ENCODE peak calls at places on chromosome 5, in seven cellular contexts. One of them, this sample, is unnamed.
A peak's percentile ranks its signal among the peaks of the same experiment; 100 is the strongest.

GRCh38 chr5:102855684-102856373 is 100.7 kb downstream of the PAM start:
- DNase-seq in activated T-cell treated with anti-CD3 and anti-CD28 coated beads for 24 hours: no peak
- DNase-seq in RPMI7951: no peak
- DNase-seq in PC-9: no peak
- DNase-seq in fibroblast of mammary gland: peak; percentile 53
- DNase-seq in body of pancreas: no peak
- DNase-seq in iPS-NIHi11: no peak
- DNase-seq in this sample: no peak

GRCh38 chr5:35263266-35263665 is 33.0 kb upstream of the PRLR start:
- DNase-seq in body of pancreas: no peak
- DNase-seq in PC-9: no peak
- DNase-seq in fibroblast of mammary gland: no peak
- DNase-seq in RPMI7951: no peak
- DNase-seq in activated T-cell treated with anti-CD3 and anti-CD28 coated beads for 24 hours: no peak
- DNase-seq in iPS-NIHi11: no peak
- DNase-seq in this sample: no peak

GRCh38 chr5:56507348-56507930 is 274.3 kb upstream of the ANKRD55 start:
- DNase-seq in body of pancreas: peak; percentile 23
- DNase-seq in activated T-cell treated with anti-CD3 and anti-CD28 coated beads for 24 hours: no peak
- DNase-seq in PC-9: no peak
- DNase-seq in fibroblast of mammary gland: no peak
- DNase-seq in iPS-NIHi11: no peak
- DNase-seq in RPMI7951: no peak
- DNase-seq in this sample: no peak

GRCh38 chr5:107968998-107969397 is 298.3 kb upstream of the EFNA5 start:
- DNase-seq in iPS-NIHi11: no peak
- DNase-seq in RPMI7951: no peak
- DNase-seq in fibroblast of mammary gland: peak; percentile 74
- DNase-seq in PC-9: no peak
- DNase-seq in activated T-cell treated with anti-CD3 and anti-CD28 coated beads for 24 hours: no peak
- DNase-seq in body of pancreas: no peak
- DNase-seq in this sample: peak; percentile 46

GRCh38 chr5:126965061-126965475 is 65.3 kb downstream of the MARCHF3 start:
- DNase-seq in iPS-NIHi11: no peak
- DNase-seq in fibroblast of mammary gland: peak; percentile 98
- DNase-seq in PC-9: no peak
- DNase-seq in activated T-cell treated with anti-CD3 and anti-CD28 coated beads for 24 hours: no peak
- DNase-seq in RPMI7951: peak; percentile 62
- DNase-seq in body of pancreas: no peak
- DNase-seq in this sample: peak; percentile 28

GRCh38 chr5:42513246-42513645 is 90.0 kb downstream of the GHR start:
- DNase-seq in RPMI7951: no peak
- DNase-seq in fibroblast of mammary gland: no peak
- DNase-seq in PC-9: no peak
- DNase-seq in activated T-cell treated with anti-CD3 and anti-CD28 coated beads for 24 hours: no peak
- DNase-seq in body of pancreas: no peak
- DNase-seq in iPS-NIHi11: no peak
- DNase-seq in this sample: no peak

GRCh38 chr5:172417983-172418630 is 36.2 kb downstream of the SH3PXD2B start:
- DNase-seq in body of pancreas: peak; percentile 94
- DNase-seq in RPMI7951: peak; percentile 95
- DNase-seq in fibroblast of mammary gland: peak; percentile 99
- DNase-seq in iPS-NIHi11: no peak
- DNase-seq in activated T-cell treated with anti-CD3 and anti-CD28 coated beads for 24 hours: no peak
- DNase-seq in PC-9: no peak
- DNase-seq in this sample: peak; percentile 60

GRCh38 chr5:74326571-74327338 is 313.8 kb downstream of the ENC1 start:
- DNase-seq in iPS-NIHi11: peak; percentile 26
- DNase-seq in activated T-cell treated with anti-CD3 and anti-CD28 coated beads for 24 hours: peak; percentile 50
- DNase-seq in RPMI7951: peak; percentile 99
- DNase-seq in body of pancreas: no peak
- DNase-seq in PC-9: peak; percentile 82
- DNase-seq in fibroblast of mammary gland: peak; percentile 89
- DNase-seq in this sample: peak; percentile 98

GRCh38 chr5:143014017-143014651 is 244.0 kb downstream of the ARHGAP26 start:
- DNase-seq in activated T-cell treated with anti-CD3 and anti-CD28 coated beads for 24 hours: no peak
- DNase-seq in PC-9: no peak
- DNase-seq in body of pancreas: no peak
- DNase-seq in fibroblast of mammary gland: peak; percentile 40
- DNase-seq in iPS-NIHi11: peak; percentile 70
- DNase-seq in RPMI7951: no peak
- DNase-seq in this sample: peak; percentile 27

GRCh38 chr5:110734101-110734500 is 4.7 kb upstream of the SLC25A46 start:
- DNase-seq in PC-9: no peak
- DNase-seq in body of pancreas: no peak
- DNase-seq in activated T-cell treated with anti-CD3 and anti-CD28 coated beads for 24 hours: no peak
- DNase-seq in iPS-NIHi11: no peak
- DNase-seq in RPMI7951: no peak
- DNase-seq in fibroblast of mammary gland: no peak
- DNase-seq in this sample: no peak

GRCh38 chr5:61318374-61318773 is 13.7 kb upstream of the ZSWIM6 start:
- DNase-seq in iPS-NIHi11: no peak
- DNase-seq in RPMI7951: no peak
- DNase-seq in fibroblast of mammary gland: no peak
- DNase-seq in body of pancreas: no peak
- DNase-seq in PC-9: no peak
- DNase-seq in activated T-cell treated with anti-CD3 and anti-CD28 coated beads for 24 hours: no peak
- DNase-seq in this sample: no peak

GRCh38 chr5:67003373-67003905 is 193.2 kb downstream of the CD180 start:
- DNase-seq in RPMI7951: no peak
- DNase-seq in body of pancreas: no peak
- DNase-seq in activated T-cell treated with anti-CD3 and anti-CD28 coated beads for 24 hours: no peak
- DNase-seq in iPS-NIHi11: no peak
- DNase-seq in fibroblast of mammary gland: no peak
- DNase-seq in PC-9: no peak
- DNase-seq in this sample: no peak

GRCh38 chr5:34490501-34491250 is 165.5 kb upstream of the RAI14 start:
- DNase-seq in fibroblast of mammary gland: no peak
- DNase-seq in activated T-cell treated with anti-CD3 and anti-CD28 coated beads for 24 hours: no peak
- DNase-seq in iPS-NIHi11: peak; percentile 82
- DNase-seq in PC-9: no peak
- DNase-seq in RPMI7951: no peak
- DNase-seq in body of pancreas: no peak
- DNase-seq in this sample: no peak

GRCh38 chr5:172175263-172175719 is 12.7 kb downstream of the STK10 start:
- DNase-seq in iPS-NIHi11: no peak
- DNase-seq in fibroblast of mammary gland: no peak
- DNase-seq in body of pancreas: no peak
- DNase-seq in PC-9: no peak
- DNase-seq in RPMI7951: peak; percentile 68
- DNase-seq in activated T-cell treated with anti-CD3 and anti-CD28 coated beads for 24 hours: peak; percentile 89
- DNase-seq in this sample: peak; percentile 76

GRCh38 chr5:151123897-151124751 is 33.5 kb downstream of the ANXA6 start:
- DNase-seq in fibroblast of mammary gland: peak; percentile 46
- DNase-seq in RPMI7951: peak; percentile 42
- DNase-seq in activated T-cell treated with anti-CD3 and anti-CD28 coated beads for 24 hours: no peak
- DNase-seq in iPS-NIHi11: no peak
- DNase-seq in body of pancreas: peak; percentile 92
- DNase-seq in PC-9: peak; percentile 64
- DNase-seq in this sample: peak; percentile 71

GRCh38 chr5:158590936-158591863 is 508.5 kb downstream of the EBF1 start:
- DNase-seq in iPS-NIHi11: peak; percentile 40
- DNase-seq in activated T-cell treated with anti-CD3 and anti-CD28 coated beads for 24 hours: no peak
- DNase-seq in PC-9: no peak
- DNase-seq in body of pancreas: peak; percentile 15
- DNase-seq in fibroblast of mammary gland: peak; percentile 58
- DNase-seq in RPMI7951: peak; percentile 9
- DNase-seq in this sample: peak; percentile 35

GRCh38 chr5:127840809-127841208 is 137.6 kb downstream of the CCDC192 start:
- DNase-seq in PC-9: no peak
- DNase-seq in RPMI7951: no peak
- DNase-seq in iPS-NIHi11: no peak
- DNase-seq in fibroblast of mammary gland: peak; percentile 26
- DNase-seq in activated T-cell treated with anti-CD3 and anti-CD28 coated beads for 24 hours: no peak
- DNase-seq in body of pancreas: no peak
- DNase-seq in this sample: no peak

GRCh38 chr5:95610546-95610945 is 9.3 kb upstream of the GPR150 start:
- DNase-seq in fibroblast of mammary gland: no peak
- DNase-seq in body of pancreas: no peak
- DNase-seq in PC-9: no peak
- DNase-seq in activated T-cell treated with anti-CD3 and anti-CD28 coated beads for 24 hours: no peak
- DNase-seq in iPS-NIHi11: no peak
- DNase-seq in RPMI7951: no peak
- DNase-seq in this sample: no peak

GRCh38 chr5:52778784-52779183 is 8.9 kb upstream of the ITGA1 start:
- DNase-seq in RPMI7951: no peak
- DNase-seq in activated T-cell treated with anti-CD3 and anti-CD28 coated beads for 24 hours: no peak
- DNase-seq in iPS-NIHi11: no peak
- DNase-seq in body of pancreas: no peak
- DNase-seq in PC-9: no peak
- DNase-seq in fibroblast of mammary gland: no peak
- DNase-seq in this sample: no peak

GRCh38 chr5:10366310-10367297 is 13.1 kb downstream of the MARCHF6 start:
- DNase-seq in fibroblast of mammary gland: peak; percentile 48
- DNase-seq in iPS-NIHi11: no peak
- DNase-seq in PC-9: peak; percentile 72
- DNase-seq in RPMI7951: no peak
- DNase-seq in activated T-cell treated with anti-CD3 and anti-CD28 coated beads for 24 hours: no peak
- DNase-seq in body of pancreas: peak; percentile 80
- DNase-seq in this sample: peak; percentile 67

GRCh38 chr5:162096448-162096847 is 28.9 kb downstream of the GABRG2 start:
- DNase-seq in activated T-cell treated with anti-CD3 and anti-CD28 coated beads for 24 hours: no peak
- DNase-seq in body of pancreas: no peak
- DNase-seq in RPMI7951: no peak
- DNase-seq in PC-9: no peak
- DNase-seq in iPS-NIHi11: no peak
- DNase-seq in fibroblast of mammary gland: no peak
- DNase-seq in this sample: peak; percentile 13

GRCh38 chr5:669111-669841 is 23.9 kb downstream of the TPPP start:
- DNase-seq in fibroblast of mammary gland: no peak
- DNase-seq in body of pancreas: no peak
- DNase-seq in activated T-cell treated with anti-CD3 and anti-CD28 coated beads for 24 hours: no peak
- DNase-seq in PC-9: peak; percentile 50
- DNase-seq in iPS-NIHi11: peak; percentile 81
- DNase-seq in RPMI7951: peak; percentile 41
- DNase-seq in this sample: no peak

GRCh38 chr5:171268700-171269413 is 40.2 kb upstream of the TLX3 start:
- DNase-seq in activated T-cell treated with anti-CD3 and anti-CD28 coated beads for 24 hours: no peak
- DNase-seq in fibroblast of mammary gland: no peak
- DNase-seq in iPS-NIHi11: no peak
- DNase-seq in body of pancreas: no peak
- DNase-seq in RPMI7951: no peak
- DNase-seq in PC-9: no peak
- DNase-seq in this sample: no peak

GRCh38 chr5:124744170-124744911 is 2.1 kb downstream of the ZNF608 start:
- DNase-seq in PC-9: no peak
- DNase-seq in activated T-cell treated with anti-CD3 and anti-CD28 coated beads for 24 hours: no peak
- DNase-seq in fibroblast of mammary gland: peak; percentile 31
- DNase-seq in body of pancreas: peak; percentile 75
- DNase-seq in iPS-NIHi11: no peak
- DNase-seq in RPMI7951: peak; percentile 60
- DNase-seq in this sample: no peak

GRCh38 chr5:148791696-148792095 is 34.7 kb upstream of the ADRB2 start:
- DNase-seq in activated T-cell treated with anti-CD3 and anti-CD28 coated beads for 24 hours: no peak
- DNase-seq in PC-9: peak; percentile 52
- DNase-seq in fibroblast of mammary gland: no peak
- DNase-seq in RPMI7951: no peak
- DNase-seq in body of pancreas: no peak
- DNase-seq in iPS-NIHi11: no peak
- DNase-seq in this sample: no peak

GRCh38 chr5:52262844-52263243 is 524.9 kb upstream of the ITGA1 start:
- DNase-seq in body of pancreas: no peak
- DNase-seq in iPS-NIHi11: no peak
- DNase-seq in activated T-cell treated with anti-CD3 and anti-CD28 coated beads for 24 hours: no peak
- DNase-seq in RPMI7951: no peak
- DNase-seq in PC-9: no peak
- DNase-seq in fibroblast of mammary gland: no peak
- DNase-seq in this sample: no peak

GRCh38 chr5:177094224-177095087 is 7.7 kb downstream of the FGFR4 start:
- DNase-seq in fibroblast of mammary gland: peak; percentile 80
- DNase-seq in body of pancreas: peak; percentile 81
- DNase-seq in iPS-NIHi11: peak; percentile 42
- DNase-seq in PC-9: no peak
- DNase-seq in activated T-cell treated with anti-CD3 and anti-CD28 coated beads for 24 hours: no peak
- DNase-seq in RPMI7951: peak; percentile 84
- DNase-seq in this sample: peak; percentile 55

GRCh38 chr5:173660481-173661280 is 44.2 kb upstream of the BOD1 start:
- DNase-seq in RPMI7951: no peak
- DNase-seq in iPS-NIHi11: no peak
- DNase-seq in activated T-cell treated with anti-CD3 and anti-CD28 coated beads for 24 hours: no peak
- DNase-seq in PC-9: no peak
- DNase-seq in fibroblast of mammary gland: no peak
- DNase-seq in body of pancreas: no peak
- DNase-seq in this sample: no peak

GRCh38 chr5:114101153-114101552 is 260.7 kb upstream of the KCNN2 start:
- DNase-seq in RPMI7951: peak; percentile 12
- DNase-seq in iPS-NIHi11: peak; percentile 33
- DNase-seq in activated T-cell treated with anti-CD3 and anti-CD28 coated beads for 24 hours: no peak
- DNase-seq in PC-9: no peak
- DNase-seq in body of pancreas: peak; percentile 61
- DNase-seq in fibroblast of mammary gland: peak; percentile 49
- DNase-seq in this sample: peak; percentile 46

GRCh38 chr5:34499001-34499734 is 157.0 kb upstream of the RAI14 start:
- DNase-seq in PC-9: peak; percentile 20
- DNase-seq in activated T-cell treated with anti-CD3 and anti-CD28 coated beads for 24 hours: peak; percentile 15
- DNase-seq in body of pancreas: no peak
- DNase-seq in RPMI7951: peak; percentile 77
- DNase-seq in iPS-NIHi11: no peak
- DNase-seq in fibroblast of mammary gland: peak; percentile 89
- DNase-seq in this sample: peak; percentile 84

GRCh38 chr5:3020426-3020825 is 268.9 kb upstream of the IRX2 start:
- DNase-seq in fibroblast of mammary gland: no peak
- DNase-seq in PC-9: no peak
- DNase-seq in body of pancreas: no peak
- DNase-seq in activated T-cell treated with anti-CD3 and anti-CD28 coated beads for 24 hours: no peak
- DNase-seq in RPMI7951: no peak
- DNase-seq in iPS-NIHi11: no peak
- DNase-seq in this sample: no peak